ENCODE peak calls at places on chromosomes 5 and 9, in four cellular contexts. N is A549, Z is astrocyte of the spinal cord, K is endothelial cell. Y is an unnamed sample.

GRCh38 chr5:8633706-8634105 is 764.8 kb downstream of the MTRR start:
- DNase-seq in K (no peak), Z (peak; percentile 29), N (no peak), Y (peak; percentile 15)

GRCh38 chr5:132753135-132753987 is 6.1 kb downstream of the CCNI2 start:
- DNase-seq in K (peak; percentile 2), Z (no peak), N (no peak), Y (no peak)

GRCh38 chr5:56047448-56047847 is 52.7 kb upstream of the IL6ST start:
- DNase-seq in Z (no peak), N (no peak), K (no peak), Y (no peak)

GRCh38 chr9:21616082-21616778 is 134.1 kb upstream of the IFNE start:
- DNase-seq in K (no peak), Z (peak; percentile 96), N (peak; percentile 69), Y (peak; percentile 92)

GRCh38 chr5:42021119-42021518 is 96.0 kb downstream of the FBXO4 start:
- DNase-seq in Z (peak; percentile 10), N (no peak), K (no peak), Y (peak; percentile 39)

GRCh38 chr9:36939655-36940578 is 94.2 kb downstream of the PAX5 start:
- DNase-seq in Z (no peak), N (no peak), K (no peak), Y (no peak)

GRCh38 chr5:100846722-100847121 is 56.4 kb downstream of the ST8SIA4 start:
- DNase-seq in N (no peak), K (no peak), Z (no peak), Y (no peak)

GRCh38 chr5:15021286-15022046 is 149.9 kb upstream of the ANKH start:
- DNase-seq in K (no peak), N (no peak), Z (peak; percentile 75), Y (peak; percentile 87)

GRCh38 chr5:148491793-148492184 is 108.0 kb downstream of the FBXO38 start:
- DNase-seq in Z (no peak), K (no peak), N (no peak), Y (no peak)

GRCh38 chr5:148569948-148570347 is 84.4 kb downstream of the HTR4 start:
- DNase-seq in Z (no peak), N (no peak), K (no peak), Y (no peak)

GRCh38 chr5:149317281-149318048 is 27.8 kb upstream of the GRPEL2 start:
- DNase-seq in N (peak; percentile 69), Z (peak; percentile 58), K (no peak), Y (peak; percentile 52)

GRCh38 chr9:75149841-75150241 is 61.5 kb downstream of the OSTF1 start:
- DNase-seq in N (no peak), K (no peak), Z (no peak), Y (no peak)

GRCh38 chr5:151449288-151449687 is 1.9 kb downstream of the SLC36A1 start:
- DNase-seq in Z (no peak), K (no peak), N (no peak), Y (no peak)

GRCh38 chr9:134367796-134368490 is 41.7 kb downstream of the RXRA start:
- DNase-seq in N (no peak), Z (no peak), K (no peak), Y (no peak)

GRCh38 chr9:92513349-92513748 is 22.4 kb downstream of the ECM2 start:
- DNase-seq in N (no peak), K (no peak), Z (no peak), Y (no peak)

GRCh38 chr5:12272389-12272788 is 368.1 kb upstream of the CTNND2 start:
- DNase-seq in Z (no peak), K (peak; percentile 8), N (no peak), Y (no peak)

GRCh38 chr9:91714020-91714721 is 235.9 kb downstream of the ROR2 start:
- DNase-seq in N (no peak), Z (peak; percentile 25), K (peak; percentile 67), Y (no peak)

GRCh38 chr5:116830079-116830478 is 255.5 kb upstream of the SEMA6A start:
- DNase-seq in Z (no peak), N (no peak), K (no peak), Y (no peak)

GRCh38 chr9:31259824-31260223 is 1124.6 kb upstream of the ACO1 start:
- DNase-seq in K (no peak), Z (no peak), N (no peak), Y (no peak)

GRCh38 chr9:18947772-18948391 is 85.1 kb downstream of the SAXO1 start:
- DNase-seq in Z (no peak), N (no peak), K (no peak), Y (no peak)

GRCh38 chr5:136018814-136019777 is 9.7 kb upstream of the TGFBI start:
- DNase-seq in N (no peak), K (no peak), Z (peak; percentile 98), Y (peak; percentile 97)

GRCh38 chr5:6728011-6728794 is 15.0 kb downstream of the TENT4A start:
- DNase-seq in K (no peak), Z (no peak), N (no peak), Y (no peak)

GRCh38 chr5:25362799-25363198 is 718.0 kb upstream of the CDH10 start:
- DNase-seq in K (no peak), Z (no peak), N (no peak), Y (no peak)
- TF ChIP-seq CTCF in K (no peak), Z (no peak), N (no peak), Y (no peak)

GRCh38 chr5:181229996-181230395 is 6.9 kb downstream of the TRIM41 start:
- DNase-seq in Z (no peak), N (no peak), K (no peak), Y (no peak)
- TF ChIP-seq CTCF in Z (no peak), N (no peak), K (no peak), Y (no peak)

DNA sequence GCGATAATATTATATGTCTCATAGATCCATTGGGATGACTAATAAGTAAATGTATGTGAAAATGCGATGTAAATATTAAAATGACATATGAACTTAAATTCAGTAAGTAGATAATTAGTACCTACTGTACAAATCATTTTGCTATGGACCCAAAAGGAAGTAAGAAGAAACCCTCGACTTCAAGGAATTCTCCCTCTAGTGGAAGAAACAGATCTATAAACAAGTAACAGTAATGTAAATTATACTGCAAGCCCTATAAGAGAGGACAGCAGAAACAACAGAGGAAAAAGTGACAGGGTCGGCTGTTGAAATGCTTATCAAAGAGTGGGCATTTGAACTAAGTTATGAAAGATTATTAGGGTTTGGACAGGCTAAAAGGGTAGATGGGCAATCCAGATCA is 320.3 kb downstream of the DMAC1 start:
- DNase-seq in Z (no peak), K (no peak), N (no peak), Y (no peak)
- TF ChIP-seq CTCF in Z (no peak), K (peak; percentile 26), N (no peak), Y (peak; percentile 28)

DNA sequence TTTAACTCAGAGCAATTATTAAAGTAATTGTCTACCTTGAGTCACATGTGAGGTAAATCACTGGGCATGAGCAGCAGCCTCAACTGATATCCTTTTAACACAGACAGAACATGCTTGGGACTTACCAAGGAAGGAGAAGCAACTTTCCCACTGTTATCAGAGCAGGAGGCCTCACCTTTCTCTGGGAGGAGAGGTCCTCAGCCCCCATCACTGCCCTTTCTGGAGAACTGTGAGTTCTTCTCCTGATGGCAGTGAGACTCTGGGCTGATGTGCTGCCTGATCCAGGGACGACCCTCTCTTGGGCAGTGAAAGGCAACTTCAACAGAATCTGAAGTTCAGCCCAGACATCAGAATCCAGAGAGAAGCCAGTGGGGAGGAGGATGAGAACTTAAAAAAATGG is 343.4 kb upstream of the IRX1 start:
- DNase-seq in Z (no peak), K (no peak), N (no peak), Y (no peak)
- TF ChIP-seq CTCF in Z (no peak), K (no peak), N (no peak), Y (no peak)

DNA sequence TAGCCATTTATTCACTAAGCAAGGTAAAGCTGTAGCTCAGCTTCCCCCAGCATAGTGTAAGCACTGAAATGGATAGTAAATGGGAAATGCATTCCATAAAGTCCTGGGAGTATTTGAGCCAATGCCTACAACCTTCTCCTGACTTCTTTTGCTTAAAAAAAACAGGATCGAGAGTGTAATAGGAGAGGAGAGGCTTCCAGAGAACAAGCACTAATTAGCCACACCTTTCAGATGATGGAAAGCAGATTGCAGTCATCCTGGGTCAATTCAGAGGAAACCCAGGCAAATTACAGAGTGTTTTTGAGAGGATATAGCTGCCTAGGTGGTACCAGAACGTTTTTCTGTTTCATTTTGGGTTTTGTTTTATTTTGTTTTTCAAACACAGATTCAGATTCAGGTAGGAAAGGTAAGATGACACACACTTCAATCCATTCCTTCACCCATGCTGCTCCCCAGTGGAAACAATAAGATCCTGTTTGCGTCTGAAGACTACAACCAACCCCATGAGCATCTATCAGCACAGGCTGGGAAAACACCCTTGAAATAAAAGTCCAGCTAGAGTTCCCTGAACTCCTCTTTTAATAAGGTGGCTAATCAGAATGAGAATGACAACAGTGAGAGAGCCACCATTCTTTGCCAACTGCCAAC is 95.6 kb downstream of the RFK start:
- DNase-seq in N (no peak), K (no peak), Z (no peak), Y (no peak)
- TF ChIP-seq CTCF in N (peak; percentile 30), K (no peak), Z (no peak), Y (no peak)

GRCh38 chr5:82320971-82321370 is 42.8 kb upstream of the RPS23 start:
- DNase-seq in Z (no peak), N (no peak), K (no peak), Y (peak; percentile 8)
- TF ChIP-seq CTCF in Z (no peak), N (no peak), K (no peak), Y (no peak)

GRCh38 chr9:127049044-127049443 is 73.4 kb downstream of the ANGPTL2 start:
- DNase-seq in K (peak; percentile 14), Z (peak; percentile 90), N (peak; percentile 7), Y (peak; percentile 87)
- TF ChIP-seq CTCF in K (no peak), Z (peak; percentile 45), N (no peak), Y (peak; percentile 52)

GRCh38 chr5:54469655-54470054 is 14.2 kb downstream of the HSPB3 start:
- DNase-seq in Z (no peak), K (no peak), N (no peak), Y (no peak)

GRCh38 chr5:54470677-54471076 is 15.2 kb downstream of the HSPB3 start:
- DNase-seq in K (no peak), Z (peak; percentile 23), N (no peak), Y (peak; percentile 67)

GRCh38 chr5:54471398-54471797 is 15.9 kb downstream of the HSPB3 start:
- DNase-seq in N (no peak), Z (no peak), K (no peak), Y (no peak)

DNA sequence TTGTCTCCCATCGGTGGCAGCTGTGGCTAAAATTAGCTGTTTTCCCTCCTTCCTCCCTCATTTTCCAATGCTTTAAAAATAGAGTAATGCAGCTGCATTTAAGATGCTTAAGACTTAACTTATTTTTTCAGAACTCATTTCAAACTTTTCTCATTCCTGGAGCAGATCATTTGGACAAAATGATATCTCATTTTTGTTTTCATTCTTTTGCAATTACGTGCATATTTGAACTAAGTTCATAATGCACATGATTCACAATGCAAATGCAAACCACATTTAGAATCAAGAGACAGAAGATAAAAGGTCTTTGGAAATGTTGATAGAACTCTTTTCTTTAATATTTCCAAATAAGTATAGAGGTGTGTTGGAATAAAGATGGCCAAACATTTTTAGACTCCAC is 14.7 kb downstream of the HSPB3 start:
- DNase-seq in Z (no peak), N (no peak), K (no peak), Y (peak; percentile 33)
- TF ChIP-seq CTCF in Z (no peak), N (no peak), K (no peak), Y (no peak)

GRCh38 chr5:26009742-26010141 is 1028.6 kb downstream of the CDH9 start:
- DNase-seq in K (peak; percentile 24), Z (no peak), N (no peak), Y (no peak)
- TF ChIP-seq CTCF in K (no peak), Z (no peak), N (peak; percentile 35), Y (no peak)

Y was measured in HFFc6.